ENCODE peak calls at places on chromosome 5, in nine cellular contexts. P is GM20000; E is mesenchymal stem cell; K is AG04450; T is stimulated activated CD4-positive, alpha-beta T cell treated with anti-CD3 and anti-CD28 coated beads, Interleukin-15, amount 100 ng/mL, for 24 hours; D is hepatic stellate cell; M is LHCN-M2; G is SW480; L is spleen. S is an unnamed sample.

GRCh38 chr5:151094054-151094858 is 13.4 kb upstream of the TNIP1 start:
- DNase-seq in D (no peak), M (peak; percentile 50), L (peak; percentile 88), E (peak; percentile 90), K (no peak), P (peak; percentile 70), G (no peak), T (peak; percentile 81), S (no peak)

GRCh38 chr5:9562101-9562500 is 16.2 kb upstream of the SEMA5A start:
- DNase-seq in L (no peak), T (no peak), P (no peak), D (no peak), K (no peak), E (peak; percentile 13), G (no peak), M (peak; percentile 62), S (no peak)

GRCh38 chr5:153476767-153477166 is 13.7 kb upstream of the GRIA1 start:
- DNase-seq in K (peak; percentile 49), E (peak; percentile 76), D (peak; percentile 5), T (no peak), L (no peak), G (peak; percentile 50), M (peak; percentile 76), P (no peak), S (peak; percentile 53)

GRCh38 chr5:40191041-40191550 is 488.6 kb upstream of the PTGER4 start:
- DNase-seq in K (no peak), M (no peak), P (no peak), E (peak; percentile 54), G (no peak), T (no peak), L (no peak), D (no peak), S (peak; percentile 93)

GRCh38 chr5:133868946-133869674 is 99.3 kb downstream of the C5orf15 start:
- DNase-seq in K (peak; percentile 32), E (peak; percentile 61), L (peak; percentile 86), P (peak; percentile 79), T (peak; percentile 89), G (peak; percentile 66), M (peak; percentile 64), D (peak; percentile 78), S (peak; percentile 76)

GRCh38 chr5:176529824-176530195 is 7.4 kb downstream of the RNF44 start:
- DNase-seq in T (peak; percentile 52), L (peak; percentile 91), D (no peak), K (no peak), E (no peak), G (no peak), M (no peak), P (peak; percentile 55), S (no peak)

GRCh38 chr5:147874910-147875367 is 3.6 kb upstream of the SCGB3A2 start:
- DNase-seq in P (no peak), K (no peak), T (no peak), D (no peak), M (no peak), L (no peak), E (no peak), G (no peak), S (no peak)

GRCh38 chr5:73280821-73281746 is 108.1 kb downstream of the TMEM174 start:
- DNase-seq in M (peak; percentile 87), G (no peak), D (no peak), L (no peak), P (no peak), K (no peak), T (no peak), E (peak; percentile 29), S (peak; percentile 99)

GRCh38 chr5:31090467-31090866 is 103.0 kb upstream of the CDH6 start:
- DNase-seq in E (no peak), P (no peak), G (no peak), M (no peak), T (no peak), K (no peak), L (no peak), D (no peak), S (no peak)

GRCh38 chr5:134175874-134176522 is 752 bp downstream of the SKP1 start:
- DNase-seq in T (no peak), G (peak; percentile 72), P (no peak), L (no peak), E (peak; percentile 47), K (no peak), D (peak; percentile 27), M (peak; percentile 10), S (peak; percentile 50)

GRCh38 chr5:148949871-148950863 is 112.7 kb downstream of the SH3TC2 start:
- DNase-seq in P (no peak), T (no peak), L (no peak), E (no peak), G (no peak), D (no peak), M (no peak), K (no peak), S (no peak)